ENCODE peak calls at places on chromosomes 7 and 10, in eight cellular contexts. One of them, this sample, is unnamed. For H4K20me1, the result is how much of the 10 kb centered on the place peaks cover.

GRCh38 chr10:61486738-61487396 is 33.7 kb upstream of the TMEM26 start:
- DNase-seq in IMR-90: peak
- DNase-seq in HCT116: no peak
- DNase-seq in endothelial cell of umbilical vein: peak
- DNase-seq in hepatocyte: no peak
- DNase-seq in neural progenitor cell: no peak
- DNase-seq in GM23248: peak
- DNase-seq in Karpas-422: no peak
- DNase-seq in this sample: no peak

GRCh38 chr7:29764227-29764626 is 42.1 kb upstream of the WIPF3 start:
- DNase-seq in GM23248: no peak
- DNase-seq in Karpas-422: peak
- DNase-seq in hepatocyte: no peak
- DNase-seq in IMR-90: no peak
- DNase-seq in HCT116: no peak
- DNase-seq in endothelial cell of umbilical vein: no peak
- DNase-seq in neural progenitor cell: peak
- DNase-seq in this sample: no peak

GRCh38 chr7:114922652-114923402 is 933 bp downstream of the MDFIC start:
- DNase-seq in GM23248: peak
- DNase-seq in Karpas-422: no peak
- DNase-seq in neural progenitor cell: peak
- DNase-seq in IMR-90: peak
- DNase-seq in hepatocyte: peak
- DNase-seq in HCT116: no peak
- DNase-seq in endothelial cell of umbilical vein: peak
- DNase-seq in this sample: no peak

GRCh38 chr7:105137898-105138297 is 123.9 kb downstream of the KMT2E start:
- DNase-seq in IMR-90: no peak
- DNase-seq in GM23248: no peak
- DNase-seq in HCT116: no peak
- DNase-seq in neural progenitor cell: no peak
- DNase-seq in hepatocyte: no peak
- DNase-seq in Karpas-422: no peak
- DNase-seq in endothelial cell of umbilical vein: no peak
- DNase-seq in this sample: no peak

GRCh38 chr10:26755443-26755903 is 58.0 kb downstream of the PDSS1 start:
- DNase-seq in IMR-90: peak
- DNase-seq in Karpas-422: no peak
- DNase-seq in HCT116: peak
- DNase-seq in GM23248: peak
- DNase-seq in endothelial cell of umbilical vein: peak
- DNase-seq in hepatocyte: peak
- DNase-seq in neural progenitor cell: peak
- DNase-seq in this sample: peak

GRCh38 chr10:107067843-107068242 is 96.7 kb downstream of the SORCS1 start:
- DNase-seq in GM23248: no peak
- DNase-seq in neural progenitor cell: no peak
- DNase-seq in HCT116: no peak
- DNase-seq in IMR-90: no peak
- DNase-seq in Karpas-422: no peak
- DNase-seq in endothelial cell of umbilical vein: no peak
- DNase-seq in hepatocyte: no peak
- DNase-seq in this sample: no peak

GRCh38 chr7:16785846-16786245 is 19.0 kb downstream of the AGR2 start:
- DNase-seq in endothelial cell of umbilical vein: no peak
- DNase-seq in hepatocyte: no peak
- DNase-seq in neural progenitor cell: no peak
- DNase-seq in Karpas-422: peak
- DNase-seq in IMR-90: no peak
- DNase-seq in GM23248: no peak
- DNase-seq in HCT116: no peak
- DNase-seq in this sample: no peak

GRCh38 chr10:61779950-61780659 is 117.4 kb downstream of the CABCOCO1 start:
- DNase-seq in hepatocyte: peak
- DNase-seq in GM23248: peak
- DNase-seq in neural progenitor cell: no peak
- DNase-seq in IMR-90: peak
- DNase-seq in Karpas-422: no peak
- DNase-seq in endothelial cell of umbilical vein: peak
- DNase-seq in HCT116: no peak
- DNase-seq in this sample: no peak

GRCh38 chr10:128875955-128876354 is 591.1 kb upstream of the MGMT start:
- DNase-seq in hepatocyte: peak
- DNase-seq in IMR-90: no peak
- DNase-seq in Karpas-422: no peak
- DNase-seq in HCT116: no peak
- DNase-seq in endothelial cell of umbilical vein: no peak
- DNase-seq in neural progenitor cell: no peak
- DNase-seq in GM23248: peak
- DNase-seq in this sample: no peak

GRCh38 chr7:159033956-159034938 is 110.4 kb downstream of the VIPR2 start:
- DNase-seq in Karpas-422: no peak
- DNase-seq in IMR-90: no peak
- DNase-seq in GM23248: no peak
- DNase-seq in endothelial cell of umbilical vein: no peak
- DNase-seq in neural progenitor cell: no peak
- DNase-seq in HCT116: no peak
- DNase-seq in hepatocyte: no peak
- DNase-seq in this sample: no peak

GRCh38 chr7:24722386-24723177 is 34.7 kb downstream of the GSDME start:
- DNase-seq in hepatocyte: peak
- DNase-seq in neural progenitor cell: peak
- DNase-seq in GM23248: peak
- DNase-seq in endothelial cell of umbilical vein: peak
- DNase-seq in Karpas-422: no peak
- DNase-seq in IMR-90: no peak
- DNase-seq in HCT116: no peak
- DNase-seq in this sample: peak

GRCh38 chr10:45034301-45034700 is 33.6 kb downstream of the ZNF22 start:
- DNase-seq in endothelial cell of umbilical vein: no peak
- DNase-seq in hepatocyte: no peak
- DNase-seq in Karpas-422: no peak
- DNase-seq in IMR-90: no peak
- DNase-seq in HCT116: no peak
- DNase-seq in neural progenitor cell: no peak
- DNase-seq in GM23248: no peak
- DNase-seq in this sample: no peak

DNA sequence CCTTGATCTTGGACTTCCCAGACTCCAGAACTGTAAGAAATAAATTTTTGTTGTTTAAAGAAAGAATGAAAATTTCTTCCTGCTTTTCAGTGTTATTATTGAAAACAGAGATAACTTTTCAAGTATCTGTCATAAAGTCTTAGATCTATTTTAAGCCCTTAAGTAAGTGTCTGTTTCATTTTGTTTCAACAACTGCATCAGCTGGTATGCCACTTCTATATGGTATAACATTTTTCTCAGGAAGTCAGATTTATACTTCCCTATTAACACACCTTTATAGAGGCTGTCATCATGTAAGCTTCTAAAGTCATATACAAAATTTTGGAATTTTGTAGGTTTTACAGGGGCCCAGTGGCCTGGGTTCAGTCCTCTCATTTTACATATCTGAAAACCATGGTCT is 24.4 kb downstream of the RALA start:
- DNase-seq in neural progenitor cell: no peak
- DNase-seq in endothelial cell of umbilical vein: no peak
- DNase-seq in IMR-90: no peak
- DNase-seq in hepatocyte: no peak
- DNase-seq in HCT116: no peak
- DNase-seq in Karpas-422: no peak
- DNase-seq in GM23248: no peak
- DNase-seq in this sample: no peak
- H4K20me1 ChIP-seq in neural progenitor cell: under half
- H4K20me1 ChIP-seq in endothelial cell of umbilical vein: under half
- H4K20me1 ChIP-seq in IMR-90: under half
- H4K20me1 ChIP-seq in hepatocyte: under half
- H4K20me1 ChIP-seq in HCT116: under half
- H4K20me1 ChIP-seq in Karpas-422: under half
- H4K20me1 ChIP-seq in GM23248: under half
- H4K20me1 ChIP-seq in this sample: under half

GRCh38 chr10:78319841-78320240 is 286.2 kb downstream of the RPS24 start:
- DNase-seq in HCT116: no peak
- DNase-seq in hepatocyte: no peak
- DNase-seq in IMR-90: no peak
- DNase-seq in neural progenitor cell: no peak
- DNase-seq in GM23248: no peak
- DNase-seq in Karpas-422: no peak
- DNase-seq in endothelial cell of umbilical vein: no peak
- DNase-seq in this sample: no peak
- H3K4me2 ChIP-seq in HCT116: no peak
- H3K4me2 ChIP-seq in hepatocyte: no peak
- H3K4me2 ChIP-seq in IMR-90: no peak
- H3K4me2 ChIP-seq in neural progenitor cell: no peak
- H3K4me2 ChIP-seq in GM23248: no peak
- H3K4me2 ChIP-seq in Karpas-422: no peak
- H3K4me2 ChIP-seq in endothelial cell of umbilical vein: no peak
- H3K4me2 ChIP-seq in this sample: no peak

GRCh38 chr7:139721417-139721816 is 56.4 kb downstream of the HIPK2 start:
- DNase-seq in hepatocyte: no peak
- DNase-seq in endothelial cell of umbilical vein: no peak
- DNase-seq in neural progenitor cell: no peak
- DNase-seq in HCT116: no peak
- DNase-seq in IMR-90: no peak
- DNase-seq in GM23248: no peak
- DNase-seq in Karpas-422: no peak
- DNase-seq in this sample: no peak

GRCh38 chr7:139722604-139723003 is 55.2 kb downstream of the HIPK2 start:
- DNase-seq in hepatocyte: no peak
- DNase-seq in Karpas-422: no peak
- DNase-seq in GM23248: no peak
- DNase-seq in endothelial cell of umbilical vein: no peak
- DNase-seq in neural progenitor cell: no peak
- DNase-seq in HCT116: no peak
- DNase-seq in IMR-90: no peak
- DNase-seq in this sample: no peak

GRCh38 chr7:139720186-139720585 is 57.6 kb downstream of the HIPK2 start:
- DNase-seq in endothelial cell of umbilical vein: no peak
- DNase-seq in HCT116: no peak
- DNase-seq in Karpas-422: no peak
- DNase-seq in neural progenitor cell: no peak
- DNase-seq in hepatocyte: no peak
- DNase-seq in IMR-90: no peak
- DNase-seq in GM23248: no peak
- DNase-seq in this sample: no peak

GRCh38 chr7:139720705-139721231 is 57.0 kb downstream of the HIPK2 start:
- DNase-seq in Karpas-422: no peak
- DNase-seq in neural progenitor cell: no peak
- DNase-seq in endothelial cell of umbilical vein: peak
- DNase-seq in IMR-90: peak
- DNase-seq in GM23248: peak
- DNase-seq in hepatocyte: no peak
- DNase-seq in HCT116: no peak
- DNase-seq in this sample: no peak

GRCh38 chr7:139721844-139722243 is 56.0 kb downstream of the HIPK2 start:
- DNase-seq in Karpas-422: no peak
- DNase-seq in IMR-90: no peak
- DNase-seq in GM23248: no peak
- DNase-seq in HCT116: no peak
- DNase-seq in hepatocyte: no peak
- DNase-seq in endothelial cell of umbilical vein: no peak
- DNase-seq in neural progenitor cell: no peak
- DNase-seq in this sample: no peak
- H4K20me1 ChIP-seq in Karpas-422: under half
- H4K20me1 ChIP-seq in IMR-90: half or more
- H4K20me1 ChIP-seq in GM23248: under half
- H4K20me1 ChIP-seq in HCT116: under half
- H4K20me1 ChIP-seq in hepatocyte: under half
- H4K20me1 ChIP-seq in endothelial cell of umbilical vein: under half
- H4K20me1 ChIP-seq in neural progenitor cell: under half
- H4K20me1 ChIP-seq in this sample: under half

GRCh38 chr10:28676968-28677888 is at the start of gene BAMBI:
- DNase-seq in Karpas-422: peak
- DNase-seq in hepatocyte: peak
- DNase-seq in endothelial cell of umbilical vein: peak
- DNase-seq in GM23248: peak
- DNase-seq in IMR-90: peak
- DNase-seq in neural progenitor cell: peak
- DNase-seq in HCT116: peak
- DNase-seq in this sample: peak
- H3K4me2 ChIP-seq in Karpas-422: no peak
- H3K4me2 ChIP-seq in hepatocyte: peak
- H3K4me2 ChIP-seq in endothelial cell of umbilical vein: peak
- H3K4me2 ChIP-seq in GM23248: peak
- H3K4me2 ChIP-seq in IMR-90: peak
- H3K4me2 ChIP-seq in neural progenitor cell: peak
- H3K4me2 ChIP-seq in HCT116: peak
- H3K4me2 ChIP-seq in this sample: peak

DNA sequence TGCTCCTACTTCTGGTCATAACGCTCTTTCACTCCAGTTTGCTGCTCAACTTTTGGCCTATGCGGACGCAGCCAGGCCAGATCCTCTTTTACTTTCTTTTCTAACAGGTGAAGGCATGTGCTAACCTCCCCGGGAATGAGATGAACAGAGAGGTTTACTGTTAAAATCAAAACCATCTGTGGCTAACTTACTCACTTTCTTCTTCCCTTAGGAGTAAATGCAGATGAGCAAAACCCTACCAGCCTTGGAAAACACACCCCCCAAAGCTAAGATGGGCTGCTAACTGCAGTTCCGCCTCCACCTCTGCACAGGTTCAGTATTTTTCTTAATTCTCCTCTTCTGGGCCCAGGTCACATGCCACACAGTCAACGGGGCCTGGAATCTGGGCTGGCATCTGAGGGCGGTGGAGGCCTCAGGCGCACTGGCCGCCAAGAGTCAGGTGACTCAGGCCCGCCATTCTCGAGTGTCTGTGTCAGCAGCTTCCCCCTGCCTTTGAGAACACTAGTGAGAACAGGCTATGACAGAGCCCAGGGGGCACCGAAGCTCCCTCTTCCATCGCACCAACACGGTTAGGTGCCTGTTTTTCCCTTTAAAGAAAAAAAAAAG is 11.1 kb downstream of the FAM53B start:
- DNase-seq in Karpas-422: no peak
- DNase-seq in HCT116: no peak
- DNase-seq in GM23248: no peak
- DNase-seq in IMR-90: peak
- DNase-seq in hepatocyte: peak
- DNase-seq in endothelial cell of umbilical vein: no peak
- DNase-seq in neural progenitor cell: no peak
- DNase-seq in this sample: no peak
- H4K20me1 ChIP-seq in Karpas-422: under half
- H4K20me1 ChIP-seq in HCT116: under half
- H4K20me1 ChIP-seq in GM23248: under half
- H4K20me1 ChIP-seq in IMR-90: under half
- H4K20me1 ChIP-seq in hepatocyte: under half
- H4K20me1 ChIP-seq in endothelial cell of umbilical vein: under half
- H4K20me1 ChIP-seq in neural progenitor cell: half or more
- H4K20me1 ChIP-seq in this sample: under half

DNA sequence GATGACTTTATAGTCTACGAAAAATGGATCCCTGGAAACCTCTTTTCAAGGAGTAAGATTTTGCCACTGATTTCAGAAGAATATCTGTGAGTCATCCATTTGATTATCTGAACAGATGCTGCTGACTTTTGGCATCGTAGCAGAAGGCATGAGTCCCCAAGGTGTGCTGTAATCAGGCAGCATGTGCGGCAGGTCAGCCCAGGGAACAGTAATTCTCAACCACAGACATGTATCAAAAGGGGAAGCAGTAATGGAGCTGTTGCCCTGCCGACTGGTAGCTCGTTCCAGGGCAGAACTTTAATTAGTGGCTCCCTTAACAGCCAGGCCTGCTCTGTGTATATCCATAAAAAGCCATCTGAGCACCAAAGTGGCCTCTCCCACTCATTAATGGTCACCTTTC is 5.7 kb upstream of the VWC2 start:
- DNase-seq in HCT116: no peak
- DNase-seq in Karpas-422: no peak
- DNase-seq in IMR-90: no peak
- DNase-seq in neural progenitor cell: no peak
- DNase-seq in endothelial cell of umbilical vein: no peak
- DNase-seq in GM23248: no peak
- DNase-seq in hepatocyte: no peak
- DNase-seq in this sample: peak
- H3K4me2 ChIP-seq in HCT116: no peak
- H3K4me2 ChIP-seq in Karpas-422: no peak
- H3K4me2 ChIP-seq in IMR-90: no peak
- H3K4me2 ChIP-seq in neural progenitor cell: no peak
- H3K4me2 ChIP-seq in endothelial cell of umbilical vein: no peak
- H3K4me2 ChIP-seq in GM23248: no peak
- H3K4me2 ChIP-seq in hepatocyte: no peak
- H3K4me2 ChIP-seq in this sample: peak

This sample was measured in OCI-LY7.